ENCODE peak calls at places on chromosomes 5 and 9, in four cellular contexts. One of them, this sample, is unnamed.
A peak's percentile ranks its signal among the peaks of the same experiment; 100 is the strongest.

GRCh38 chr5:127203818-127204217 is 86.8 kb upstream of the MEGF10 start:
- DNase-seq in PC-9: no peak
- DNase-seq in iPS DF 6.9: no peak
- DNase-seq in brain microvascular endothelial cell: peak; percentile 54
- DNase-seq in this sample: no peak

GRCh38 chr5:157222506-157223230 is 42.0 kb downstream of the ITK start:
- DNase-seq in brain microvascular endothelial cell: peak; percentile 44
- DNase-seq in PC-9: no peak
- DNase-seq in iPS DF 6.9: no peak
- DNase-seq in this sample: no peak

GRCh38 chr5:174204914-174205313 is 159.4 kb downstream of the NSG2 start:
- DNase-seq in PC-9: no peak
- DNase-seq in brain microvascular endothelial cell: no peak
- DNase-seq in iPS DF 6.9: peak; percentile 57
- DNase-seq in this sample: no peak

GRCh38 chr9:88766778-88767503 is 224.3 kb upstream of the S1PR3 start:
- DNase-seq in PC-9: no peak
- DNase-seq in brain microvascular endothelial cell: peak; percentile 88
- DNase-seq in iPS DF 6.9: no peak
- DNase-seq in this sample: no peak

GRCh38 chr5:135128361-135128760 is 94.3 kb upstream of the PITX1 start:
- DNase-seq in PC-9: no peak
- DNase-seq in brain microvascular endothelial cell: no peak
- DNase-seq in iPS DF 6.9: no peak
- DNase-seq in this sample: no peak

GRCh38 chr5:17146280-17146841 is 71.1 kb upstream of the BASP1 start:
- DNase-seq in PC-9: no peak
- DNase-seq in iPS DF 6.9: no peak
- DNase-seq in brain microvascular endothelial cell: no peak
- DNase-seq in this sample: no peak

GRCh38 chr5:101067415-101067814 is 164.3 kb upstream of the ST8SIA4 start:
- DNase-seq in iPS DF 6.9: no peak
- DNase-seq in brain microvascular endothelial cell: no peak
- DNase-seq in PC-9: no peak
- DNase-seq in this sample: no peak

GRCh38 chr5:72347801-72348305 is 27.7 kb downstream of the PTCD2 start:
- DNase-seq in PC-9: peak; percentile 29
- DNase-seq in brain microvascular endothelial cell: peak; percentile 90
- DNase-seq in iPS DF 6.9: no peak
- DNase-seq in this sample: no peak

GRCh38 chr5:71653119-71653518 is 66.0 kb upstream of the CARTPT start:
- DNase-seq in iPS DF 6.9: no peak
- DNase-seq in PC-9: no peak
- DNase-seq in brain microvascular endothelial cell: no peak
- DNase-seq in this sample: no peak

GRCh38 chr5:136457390-136458094 is 92.2 kb upstream of the TRPC7 start:
- DNase-seq in PC-9: no peak
- DNase-seq in brain microvascular endothelial cell: no peak
- DNase-seq in iPS DF 6.9: no peak
- DNase-seq in this sample: no peak

GRCh38 chr5:108650997-108651396 is 96.7 kb upstream of the FER start:
- DNase-seq in iPS DF 6.9: no peak
- DNase-seq in brain microvascular endothelial cell: peak; percentile 70
- DNase-seq in PC-9: no peak
- DNase-seq in this sample: no peak

GRCh38 chr9:107872457-107873192 is 383.1 kb upstream of the KLF4 start:
- DNase-seq in iPS DF 6.9: peak; percentile 48
- DNase-seq in PC-9: no peak
- DNase-seq in brain microvascular endothelial cell: no peak
- DNase-seq in this sample: no peak

GRCh38 chr9:95942016-95942415 is 66.5 kb downstream of the ERCC6L2 start:
- DNase-seq in PC-9: no peak
- DNase-seq in iPS DF 6.9: no peak
- DNase-seq in brain microvascular endothelial cell: no peak
- DNase-seq in this sample: no peak

GRCh38 chr5:145825751-145826180 is 9.4 kb downstream of the PRELID2 start:
- DNase-seq in PC-9: no peak
- DNase-seq in brain microvascular endothelial cell: no peak
- DNase-seq in iPS DF 6.9: no peak
- DNase-seq in this sample: no peak

GRCh38 chr9:122125891-122126331 is 32.8 kb upstream of the TTLL11 start:
- DNase-seq in brain microvascular endothelial cell: peak; percentile 7
- DNase-seq in iPS DF 6.9: no peak
- DNase-seq in PC-9: peak; percentile 42
- DNase-seq in this sample: no peak

GRCh38 chr9:131707677-131708612 is 31.9 kb downstream of the RAPGEF1 start:
- DNase-seq in iPS DF 6.9: no peak
- DNase-seq in PC-9: no peak
- DNase-seq in brain microvascular endothelial cell: peak; percentile 22
- DNase-seq in this sample: no peak

GRCh38 chr9:995776-996175 is 19.3 kb downstream of the DMRT3 start:
- DNase-seq in iPS DF 6.9: no peak
- DNase-seq in PC-9: no peak
- DNase-seq in brain microvascular endothelial cell: peak; percentile 11
- DNase-seq in this sample: no peak

GRCh38 chr5:16862777-16863176 is 73.3 kb downstream of the MYO10 start:
- DNase-seq in brain microvascular endothelial cell: no peak
- DNase-seq in iPS DF 6.9: no peak
- DNase-seq in PC-9: no peak
- DNase-seq in this sample: no peak

GRCh38 chr5:58759745-58760144 is 176.9 kb downstream of the RAB3C start:
- DNase-seq in brain microvascular endothelial cell: no peak
- DNase-seq in iPS DF 6.9: no peak
- DNase-seq in PC-9: no peak
- DNase-seq in this sample: no peak

GRCh38 chr5:134510970-134511795 is 14.3 kb upstream of the JADE2 start:
- DNase-seq in brain microvascular endothelial cell: peak; percentile 35
- DNase-seq in PC-9: peak; percentile 82
- DNase-seq in iPS DF 6.9: no peak
- DNase-seq in this sample: no peak

GRCh38 chr5:74632947-74633356 is 7.6 kb downstream of the ENC1 start:
- DNase-seq in iPS DF 6.9: no peak
- DNase-seq in brain microvascular endothelial cell: peak; percentile 76
- DNase-seq in PC-9: no peak
- DNase-seq in this sample: no peak

GRCh38 chr9:137317979-137318511 is 16.0 kb upstream of the NRARP start:
- DNase-seq in PC-9: no peak
- DNase-seq in brain microvascular endothelial cell: no peak
- DNase-seq in iPS DF 6.9: no peak
- DNase-seq in this sample: no peak

GRCh38 chr5:124065508-124065907 is 553.5 kb downstream of the CSNK1G3 start:
- DNase-seq in iPS DF 6.9: no peak
- DNase-seq in PC-9: no peak
- DNase-seq in brain microvascular endothelial cell: no peak
- DNase-seq in this sample: no peak

GRCh38 chr5:104540448-104540847 is 977.9 kb upstream of the NUDT12 start:
- DNase-seq in PC-9: peak; percentile 23
- DNase-seq in iPS DF 6.9: no peak
- DNase-seq in brain microvascular endothelial cell: peak; percentile 74
- DNase-seq in this sample: no peak

GRCh38 chr5:153626836-153627235 is 136.4 kb downstream of the GRIA1 start:
- DNase-seq in PC-9: no peak
- DNase-seq in iPS DF 6.9: no peak
- DNase-seq in brain microvascular endothelial cell: no peak
- DNase-seq in this sample: no peak

GRCh38 chr5:18394154-18394804 is 760.0 kb downstream of the TAF11L14 start:
- DNase-seq in iPS DF 6.9: peak; percentile 57
- DNase-seq in PC-9: peak; percentile 80
- DNase-seq in brain microvascular endothelial cell: peak; percentile 49
- DNase-seq in this sample: peak; percentile 49

GRCh38 chr9:117929873-117930272 is 225.7 kb downstream of the TLR4 start:
- DNase-seq in PC-9: no peak
- DNase-seq in brain microvascular endothelial cell: no peak
- DNase-seq in iPS DF 6.9: no peak
- DNase-seq in this sample: no peak

GRCh38 chr9:34124923-34125322 is 1.6 kb downstream of the DCAF12 start:
- DNase-seq in brain microvascular endothelial cell: no peak
- DNase-seq in PC-9: no peak
- DNase-seq in iPS DF 6.9: no peak
- DNase-seq in this sample: no peak

GRCh38 chr5:68740204-68740910 is 353.5 kb upstream of the SLC30A5 start:
- DNase-seq in iPS DF 6.9: no peak
- DNase-seq in PC-9: no peak
- DNase-seq in brain microvascular endothelial cell: no peak
- DNase-seq in this sample: no peak

GRCh38 chr5:79853676-79854418 is 137.2 kb downstream of the MTX3 start:
- DNase-seq in PC-9: no peak
- DNase-seq in iPS DF 6.9: no peak
- DNase-seq in brain microvascular endothelial cell: no peak
- DNase-seq in this sample: no peak

GRCh38 chr9:96251451-96251850 is 50.5 kb downstream of the HSD17B3 start:
- DNase-seq in iPS DF 6.9: no peak
- DNase-seq in PC-9: no peak
- DNase-seq in brain microvascular endothelial cell: no peak
- DNase-seq in this sample: no peak

GRCh38 chr9:127089639-127090081 is 32.8 kb downstream of the ANGPTL2 start:
- DNase-seq in PC-9: no peak
- DNase-seq in iPS DF 6.9: no peak
- DNase-seq in brain microvascular endothelial cell: no peak
- DNase-seq in this sample: no peak

GRCh38 chr9:127090341-127090985 is 32.0 kb downstream of the ANGPTL2 start:
- DNase-seq in iPS DF 6.9: no peak
- DNase-seq in brain microvascular endothelial cell: no peak
- DNase-seq in PC-9: no peak
- DNase-seq in this sample: no peak

GRCh38 chr9:127093319-127094020 is 29.0 kb downstream of the ANGPTL2 start:
- DNase-seq in PC-9: no peak
- DNase-seq in brain microvascular endothelial cell: no peak
- DNase-seq in iPS DF 6.9: no peak
- DNase-seq in this sample: no peak

GRCh38 chr9:127091526-127091925 is 30.9 kb downstream of the ANGPTL2 start:
- DNase-seq in brain microvascular endothelial cell: no peak
- DNase-seq in PC-9: no peak
- DNase-seq in iPS DF 6.9: no peak
- DNase-seq in this sample: no peak

DNA sequence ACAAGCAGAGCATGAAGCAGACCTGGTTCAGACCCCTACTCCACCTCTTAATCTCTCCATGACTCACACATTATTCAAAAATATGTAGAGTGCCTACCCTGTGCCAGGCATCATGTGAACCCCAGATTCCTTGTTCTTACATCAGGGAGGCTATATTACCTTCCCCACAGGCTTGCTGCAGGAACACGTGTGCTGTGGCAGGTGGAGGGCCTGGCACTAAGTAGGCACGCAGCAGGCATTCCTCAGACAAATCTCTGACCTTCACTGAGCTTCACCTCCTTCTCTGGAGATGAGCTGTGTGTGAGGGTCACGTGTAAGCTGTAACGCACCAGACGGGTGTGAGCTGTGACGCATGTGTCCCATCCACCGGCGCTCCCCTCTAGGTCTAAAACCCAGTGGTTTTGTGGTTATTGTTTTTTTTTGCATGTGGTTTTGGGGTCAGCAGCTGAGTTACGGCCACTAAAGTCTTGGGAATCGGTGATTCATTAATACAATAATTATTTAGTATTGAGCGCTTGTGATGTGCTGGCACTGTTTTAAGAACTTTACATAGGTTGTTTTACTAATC is 30.3 kb downstream of the ANGPTL2 start:
- DNase-seq in PC-9: no peak
- DNase-seq in brain microvascular endothelial cell: peak; percentile 42
- DNase-seq in iPS DF 6.9: no peak
- DNase-seq in this sample: no peak
- H3K27ac ChIP-seq in PC-9: no peak overlapping the region
- H3K27ac ChIP-seq in brain microvascular endothelial cell: no peak overlapping the region
- H3K27ac ChIP-seq in iPS DF 6.9: no peak overlapping the region
- H3K27ac ChIP-seq in this sample: no peak overlapping the region

GRCh38 chr5:150497989-150498317 is 10.0 kb upstream of the NDST1 start:
- DNase-seq in brain microvascular endothelial cell: no peak
- DNase-seq in iPS DF 6.9: no peak
- DNase-seq in PC-9: no peak
- DNase-seq in this sample: no peak

GRCh38 chr5:150499437-150499956 is 8.4 kb upstream of the NDST1 start:
- DNase-seq in PC-9: no peak
- DNase-seq in brain microvascular endothelial cell: no peak
- DNase-seq in iPS DF 6.9: no peak
- DNase-seq in this sample: no peak

GRCh38 chr5:150498971-150499370 is 9.0 kb upstream of the NDST1 start:
- DNase-seq in brain microvascular endothelial cell: no peak
- DNase-seq in PC-9: no peak
- DNase-seq in iPS DF 6.9: no peak
- DNase-seq in this sample: no peak

GRCh38 chr5:150497274-150497988 is 10.5 kb upstream of the NDST1 start:
- DNase-seq in iPS DF 6.9: no peak
- DNase-seq in brain microvascular endothelial cell: peak; percentile 96
- DNase-seq in PC-9: peak; percentile 87
- DNase-seq in this sample: peak; percentile 27

DNA sequence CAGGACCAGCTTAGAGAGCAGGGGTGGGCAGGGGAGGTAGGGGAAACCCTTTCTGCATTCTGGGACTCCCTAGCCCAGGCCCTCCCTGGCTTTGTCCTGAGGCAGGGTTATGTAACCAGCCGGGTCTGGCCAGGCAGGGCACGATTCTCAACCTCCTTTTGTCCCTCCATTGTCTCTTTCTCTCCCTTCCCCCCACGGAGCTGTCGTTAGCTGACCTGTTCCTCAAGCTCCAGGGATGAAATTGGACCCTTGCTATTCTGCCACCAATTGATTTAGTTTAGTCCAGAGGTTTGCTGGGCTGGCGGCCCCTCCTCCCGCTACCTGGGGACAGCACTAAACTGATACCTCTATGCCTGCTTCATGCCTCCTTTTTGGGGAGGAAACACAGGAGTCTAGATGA is 9.4 kb upstream of the NDST1 start:
- DNase-seq in iPS DF 6.9: peak; percentile 60
- DNase-seq in PC-9: peak; percentile 55
- DNase-seq in brain microvascular endothelial cell: no peak
- DNase-seq in this sample: peak; percentile 33
- H3K27ac ChIP-seq in iPS DF 6.9: no peak overlapping the region
- H3K27ac ChIP-seq in PC-9: no peak overlapping the region
- H3K27ac ChIP-seq in brain microvascular endothelial cell: peak overlapping the region; percentile 84
- H3K27ac ChIP-seq in this sample: peak overlapping the region; percentile 99

DNA sequence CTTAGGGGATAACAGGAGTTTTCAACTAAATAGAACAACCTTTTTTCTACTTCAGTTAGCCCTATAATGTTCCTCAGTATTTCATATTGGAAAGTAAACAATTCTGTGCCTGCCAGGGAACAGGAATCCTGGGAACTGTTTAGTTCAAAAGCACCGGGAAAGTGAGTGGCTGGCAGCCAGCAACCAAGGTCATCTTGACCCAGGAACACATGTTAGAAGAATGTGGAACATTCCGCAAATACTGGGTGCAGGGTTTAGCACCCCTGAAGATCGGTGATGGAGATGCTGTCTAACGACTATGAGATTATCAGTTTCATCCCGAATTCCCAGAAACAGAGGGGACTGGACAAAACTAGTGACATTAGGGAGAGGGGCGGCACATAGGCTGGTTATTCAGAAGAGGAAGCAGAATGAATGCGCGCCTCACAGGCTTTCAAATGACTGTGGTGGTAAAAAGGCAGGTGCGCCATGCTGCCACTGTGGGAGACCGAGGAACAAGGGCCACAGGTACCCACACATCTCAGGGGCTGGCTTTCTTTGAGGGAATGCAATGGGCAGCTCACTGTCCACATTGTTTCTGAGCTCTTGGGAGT is 51.2 kb downstream of the IPPK start:
- DNase-seq in brain microvascular endothelial cell: no peak
- DNase-seq in PC-9: no peak
- DNase-seq in iPS DF 6.9: no peak
- DNase-seq in this sample: no peak
- H3K27ac ChIP-seq in brain microvascular endothelial cell: no peak overlapping the region
- H3K27ac ChIP-seq in PC-9: no peak overlapping the region
- H3K27ac ChIP-seq in iPS DF 6.9: no peak overlapping the region
- H3K27ac ChIP-seq in this sample: no peak overlapping the region

GRCh38 chr5:175696139-175696854 is 38.4 kb downstream of the HRH2 start:
- DNase-seq in PC-9: peak; percentile 8
- DNase-seq in brain microvascular endothelial cell: peak; percentile 24
- DNase-seq in iPS DF 6.9: peak; percentile 81
- DNase-seq in this sample: peak; percentile 51
- H3K27ac ChIP-seq in PC-9: no peak overlapping the region
- H3K27ac ChIP-seq in brain microvascular endothelial cell: no peak overlapping the region
- H3K27ac ChIP-seq in iPS DF 6.9: no peak overlapping the region
- H3K27ac ChIP-seq in this sample: no peak overlapping the region

This sample was measured in substantia nigra.